ENCODE peak calls at places on chromosomes 12 and 14, in eight cellular contexts. One of them, this sample, is unnamed.

GRCh38 chr12:43113153-43113552 is 438.9 kb downstream of the ADAMTS20 start:
- DNase-seq in A549: no peak
- DNase-seq in kidney: no peak
- DNase-seq in heart right ventricle: no peak
- DNase-seq in AG10803: peak; percentile 29
- DNase-seq in uterus: peak; percentile 16
- DNase-seq in astrocyte of the spinal cord: peak; percentile 46
- DNase-seq in retinal pigment epithelial cell: no peak
- DNase-seq in this sample: peak; percentile 68

GRCh38 chr12:125135906-125136305 is 70.7 kb downstream of the AACS start:
- DNase-seq in retinal pigment epithelial cell: no peak
- DNase-seq in heart right ventricle: no peak
- DNase-seq in kidney: no peak
- DNase-seq in astrocyte of the spinal cord: no peak
- DNase-seq in uterus: no peak
- DNase-seq in AG10803: no peak
- DNase-seq in A549: no peak
- DNase-seq in this sample: no peak

GRCh38 chr12:27284751-27285150 is 40.7 kb downstream of the STK38L start:
- DNase-seq in kidney: no peak
- DNase-seq in A549: peak; percentile 21
- DNase-seq in AG10803: peak; percentile 66
- DNase-seq in uterus: no peak
- DNase-seq in astrocyte of the spinal cord: peak; percentile 85
- DNase-seq in heart right ventricle: peak; percentile 19
- DNase-seq in retinal pigment epithelial cell: no peak
- DNase-seq in this sample: peak; percentile 67

GRCh38 chr14:100131181-100131580 is 28.3 kb downstream of the DEGS2 start:
- DNase-seq in astrocyte of the spinal cord: no peak
- DNase-seq in heart right ventricle: no peak
- DNase-seq in A549: no peak
- DNase-seq in AG10803: no peak
- DNase-seq in uterus: no peak
- DNase-seq in kidney: no peak
- DNase-seq in retinal pigment epithelial cell: no peak
- DNase-seq in this sample: no peak

GRCh38 chr12:89156862-89157262 is 195.4 kb downstream of the DUSP6 start:
- DNase-seq in A549: no peak
- DNase-seq in kidney: no peak
- DNase-seq in AG10803: peak; percentile 87
- DNase-seq in retinal pigment epithelial cell: no peak
- DNase-seq in uterus: no peak
- DNase-seq in heart right ventricle: no peak
- DNase-seq in astrocyte of the spinal cord: peak; percentile 14
- DNase-seq in this sample: peak; percentile 59

GRCh38 chr14:36784541-36784940 is 122.9 kb downstream of the PAX9 start:
- DNase-seq in uterus: no peak
- DNase-seq in AG10803: no peak
- DNase-seq in kidney: no peak
- DNase-seq in retinal pigment epithelial cell: no peak
- DNase-seq in A549: no peak
- DNase-seq in astrocyte of the spinal cord: no peak
- DNase-seq in heart right ventricle: no peak
- DNase-seq in this sample: no peak

GRCh38 chr14:91068642-91069041 is 8.2 kb upstream of the RPS6KA5 start:
- DNase-seq in AG10803: peak; percentile 20
- DNase-seq in astrocyte of the spinal cord: peak; percentile 26
- DNase-seq in uterus: no peak
- DNase-seq in retinal pigment epithelial cell: no peak
- DNase-seq in heart right ventricle: no peak
- DNase-seq in kidney: no peak
- DNase-seq in A549: no peak
- DNase-seq in this sample: peak; percentile 32

GRCh38 chr12:16165506-16165905 is 112.0 kb downstream of the SLC15A5 start:
- DNase-seq in astrocyte of the spinal cord: peak; percentile 55
- DNase-seq in uterus: peak; percentile 28
- DNase-seq in retinal pigment epithelial cell: no peak
- DNase-seq in kidney: no peak
- DNase-seq in A549: peak; percentile 58
- DNase-seq in AG10803: peak; percentile 48
- DNase-seq in heart right ventricle: peak; percentile 11
- DNase-seq in this sample: peak; percentile 75

GRCh38 chr12:67147447-67147846 is 121.7 kb upstream of the CAND1 start:
- DNase-seq in heart right ventricle: no peak
- DNase-seq in retinal pigment epithelial cell: no peak
- DNase-seq in kidney: no peak
- DNase-seq in A549: no peak
- DNase-seq in AG10803: no peak
- DNase-seq in astrocyte of the spinal cord: no peak
- DNase-seq in uterus: no peak
- DNase-seq in this sample: no peak

GRCh38 chr14:73719791-73720190 is 5.6 kb upstream of the PNMA1 start:
- DNase-seq in uterus: no peak
- DNase-seq in kidney: no peak
- DNase-seq in retinal pigment epithelial cell: no peak
- DNase-seq in astrocyte of the spinal cord: no peak
- DNase-seq in AG10803: no peak
- DNase-seq in heart right ventricle: no peak
- DNase-seq in A549: no peak
- DNase-seq in this sample: no peak

GRCh38 chr14:72677664-72678063 is 216.2 kb downstream of the DPF3 start:
- DNase-seq in astrocyte of the spinal cord: peak; percentile 30
- DNase-seq in heart right ventricle: no peak
- DNase-seq in uterus: no peak
- DNase-seq in retinal pigment epithelial cell: no peak
- DNase-seq in A549: no peak
- DNase-seq in kidney: no peak
- DNase-seq in AG10803: no peak
- DNase-seq in this sample: no peak

GRCh38 chr14:72679591-72680151 is 214.2 kb downstream of the DPF3 start:
- DNase-seq in kidney: no peak
- DNase-seq in heart right ventricle: no peak
- DNase-seq in A549: no peak
- DNase-seq in astrocyte of the spinal cord: peak; percentile 25
- DNase-seq in retinal pigment epithelial cell: no peak
- DNase-seq in uterus: no peak
- DNase-seq in AG10803: no peak
- DNase-seq in this sample: no peak

GRCh38 chr14:72680853-72681640 is 212.9 kb downstream of the DPF3 start:
- DNase-seq in AG10803: no peak
- DNase-seq in kidney: no peak
- DNase-seq in astrocyte of the spinal cord: peak; percentile 26
- DNase-seq in A549: no peak
- DNase-seq in heart right ventricle: no peak
- DNase-seq in retinal pigment epithelial cell: no peak
- DNase-seq in uterus: no peak
- DNase-seq in this sample: no peak

GRCh38 chr14:72679106-72679505 is 214.8 kb downstream of the DPF3 start:
- DNase-seq in heart right ventricle: peak; percentile 40
- DNase-seq in kidney: no peak
- DNase-seq in A549: no peak
- DNase-seq in astrocyte of the spinal cord: peak; percentile 54
- DNase-seq in retinal pigment epithelial cell: no peak
- DNase-seq in uterus: no peak
- DNase-seq in AG10803: peak; percentile 42
- DNase-seq in this sample: peak; percentile 47

DNA sequence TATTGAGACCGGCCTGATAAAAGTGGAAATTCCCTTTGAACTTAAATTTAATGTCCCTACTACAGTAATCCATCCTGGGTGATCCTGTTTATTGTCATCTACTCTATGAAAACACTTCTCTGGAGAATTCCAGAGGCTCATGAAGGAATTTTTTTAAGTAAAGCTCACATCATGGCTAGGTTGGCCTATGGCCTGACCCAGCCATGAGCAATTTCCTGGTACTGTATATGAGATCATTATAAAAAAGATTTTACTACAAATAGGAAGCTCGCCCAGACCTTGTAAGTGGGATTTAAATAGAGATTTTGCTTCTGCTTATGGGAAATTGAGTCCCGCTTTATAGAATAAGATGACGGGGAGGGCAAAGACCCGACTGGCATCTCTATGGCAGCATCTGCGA is 215.5 kb downstream of the DPF3 start:
- DNase-seq in kidney: no peak
- DNase-seq in uterus: no peak
- DNase-seq in astrocyte of the spinal cord: peak; percentile 81
- DNase-seq in retinal pigment epithelial cell: no peak
- DNase-seq in AG10803: peak; percentile 58
- DNase-seq in A549: no peak
- DNase-seq in heart right ventricle: no peak
- DNase-seq in this sample: peak; percentile 68
- TF ChIP-seq CTCF in kidney: no peak
- TF ChIP-seq CTCF in uterus: no peak
- TF ChIP-seq CTCF in astrocyte of the spinal cord: no peak
- TF ChIP-seq CTCF in retinal pigment epithelial cell: no peak
- TF ChIP-seq CTCF in AG10803: no peak
- TF ChIP-seq CTCF in A549: no peak
- TF ChIP-seq CTCF in heart right ventricle: no peak
- TF ChIP-seq CTCF in this sample: no peak

GRCh38 chr14:94485944-94486841 is 10.2 kb upstream of the SERPINA9 start:
- DNase-seq in kidney: no peak
- DNase-seq in retinal pigment epithelial cell: no peak
- DNase-seq in A549: peak; percentile 37
- DNase-seq in astrocyte of the spinal cord: peak; percentile 50
- DNase-seq in AG10803: peak; percentile 66
- DNase-seq in heart right ventricle: peak; percentile 11
- DNase-seq in uterus: peak; percentile 42
- DNase-seq in this sample: peak; percentile 54

GRCh38 chr14:94489336-94489735 is 13.3 kb upstream of the SERPINA9 start:
- DNase-seq in heart right ventricle: no peak
- DNase-seq in AG10803: no peak
- DNase-seq in kidney: no peak
- DNase-seq in retinal pigment epithelial cell: no peak
- DNase-seq in A549: no peak
- DNase-seq in astrocyte of the spinal cord: no peak
- DNase-seq in uterus: no peak
- DNase-seq in this sample: no peak

GRCh38 chr14:94483729-94484275 is 7.8 kb upstream of the SERPINA9 start:
- DNase-seq in AG10803: peak; percentile 23
- DNase-seq in heart right ventricle: no peak
- DNase-seq in uterus: no peak
- DNase-seq in kidney: no peak
- DNase-seq in A549: no peak
- DNase-seq in retinal pigment epithelial cell: no peak
- DNase-seq in astrocyte of the spinal cord: no peak
- DNase-seq in this sample: no peak

GRCh38 chr14:94484476-94484875 is 8.5 kb upstream of the SERPINA9 start:
- DNase-seq in astrocyte of the spinal cord: no peak
- DNase-seq in heart right ventricle: no peak
- DNase-seq in kidney: no peak
- DNase-seq in A549: no peak
- DNase-seq in uterus: no peak
- DNase-seq in AG10803: no peak
- DNase-seq in retinal pigment epithelial cell: no peak
- DNase-seq in this sample: no peak

DNA sequence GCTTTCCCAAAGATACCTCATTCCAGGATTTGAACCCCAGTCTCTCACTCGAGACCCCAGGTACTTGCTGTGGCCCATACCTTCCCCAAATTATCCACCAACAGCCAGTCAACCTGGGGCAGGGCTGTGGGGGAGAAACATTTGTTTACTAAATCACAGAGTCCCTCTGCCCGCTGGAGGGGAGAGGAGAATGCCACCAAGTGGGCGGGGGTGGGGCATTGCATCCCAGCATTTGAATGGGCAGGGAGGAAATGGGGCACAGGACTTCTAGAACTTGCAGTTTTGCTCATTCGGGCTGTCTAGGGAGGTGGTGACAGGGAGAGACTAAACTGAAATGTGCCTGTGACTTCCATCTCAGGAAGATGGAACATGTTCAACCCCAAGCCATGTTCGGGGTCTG is 10.9 kb upstream of the SERPINA9 start:
- DNase-seq in kidney: no peak
- DNase-seq in heart right ventricle: no peak
- DNase-seq in retinal pigment epithelial cell: no peak
- DNase-seq in uterus: no peak
- DNase-seq in A549: no peak
- DNase-seq in astrocyte of the spinal cord: no peak
- DNase-seq in AG10803: no peak
- DNase-seq in this sample: no peak
- TF ChIP-seq CTCF in kidney: no peak
- TF ChIP-seq CTCF in heart right ventricle: no peak
- TF ChIP-seq CTCF in retinal pigment epithelial cell: no peak
- TF ChIP-seq CTCF in uterus: no peak
- TF ChIP-seq CTCF in A549: no peak
- TF ChIP-seq CTCF in astrocyte of the spinal cord: no peak
- TF ChIP-seq CTCF in AG10803: no peak
- TF ChIP-seq CTCF in this sample: no peak

DNA sequence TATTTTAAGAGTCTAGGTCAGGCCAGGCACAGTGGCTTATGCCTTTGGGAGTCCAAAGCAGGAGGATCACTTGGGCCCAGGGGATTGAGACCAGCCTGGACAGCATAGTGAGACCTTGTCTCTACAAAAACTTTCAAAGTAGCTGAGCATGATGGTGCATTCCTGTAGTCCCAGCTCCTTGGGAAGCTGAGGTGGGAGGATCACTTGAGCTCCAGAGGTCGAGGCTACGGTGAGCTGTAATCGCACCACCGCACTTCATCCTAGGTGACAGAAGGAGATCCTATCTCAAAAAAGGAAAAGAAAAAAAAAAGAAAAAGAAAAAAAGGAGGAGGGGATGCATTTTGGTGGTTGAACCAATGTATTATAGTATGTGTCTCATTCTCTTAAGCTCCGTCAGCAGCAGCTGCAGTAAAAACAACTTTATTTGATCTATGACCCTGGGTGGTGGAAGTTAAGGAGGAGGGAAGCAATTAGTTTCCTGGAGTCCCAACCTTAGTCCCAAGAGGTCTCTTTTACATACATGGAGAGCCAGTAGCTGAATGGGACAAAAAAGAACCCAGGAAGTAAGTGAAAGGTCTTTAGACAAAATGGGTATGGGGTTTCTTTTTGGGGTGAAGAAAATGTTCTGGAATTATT is 26.7 kb upstream of the APOF start:
- DNase-seq in heart right ventricle: no peak
- DNase-seq in uterus: no peak
- DNase-seq in A549: no peak
- DNase-seq in retinal pigment epithelial cell: no peak
- DNase-seq in astrocyte of the spinal cord: no peak
- DNase-seq in AG10803: no peak
- DNase-seq in kidney: no peak
- DNase-seq in this sample: no peak
- TF ChIP-seq CTCF in heart right ventricle: no peak
- TF ChIP-seq CTCF in uterus: no peak
- TF ChIP-seq CTCF in A549: no peak
- TF ChIP-seq CTCF in retinal pigment epithelial cell: no peak
- TF ChIP-seq CTCF in astrocyte of the spinal cord: no peak
- TF ChIP-seq CTCF in AG10803: no peak
- TF ChIP-seq CTCF in kidney: no peak
- TF ChIP-seq CTCF in this sample: no peak

GRCh38 chr14:85764809-85765208 is 234.9 kb downstream of the FLRT2 start:
- DNase-seq in heart right ventricle: no peak
- DNase-seq in retinal pigment epithelial cell: no peak
- DNase-seq in uterus: peak; percentile 14
- DNase-seq in kidney: no peak
- DNase-seq in A549: no peak
- DNase-seq in AG10803: no peak
- DNase-seq in astrocyte of the spinal cord: peak; percentile 25
- DNase-seq in this sample: peak; percentile 10

GRCh38 chr14:85766295-85766694 is 236.4 kb downstream of the FLRT2 start:
- DNase-seq in kidney: no peak
- DNase-seq in AG10803: no peak
- DNase-seq in astrocyte of the spinal cord: no peak
- DNase-seq in heart right ventricle: no peak
- DNase-seq in retinal pigment epithelial cell: no peak
- DNase-seq in A549: no peak
- DNase-seq in uterus: no peak
- DNase-seq in this sample: no peak

GRCh38 chr14:85762523-85762922 is 232.6 kb downstream of the FLRT2 start:
- DNase-seq in kidney: no peak
- DNase-seq in heart right ventricle: no peak
- DNase-seq in astrocyte of the spinal cord: no peak
- DNase-seq in retinal pigment epithelial cell: no peak
- DNase-seq in uterus: no peak
- DNase-seq in AG10803: no peak
- DNase-seq in A549: no peak
- DNase-seq in this sample: no peak
- TF ChIP-seq CTCF in kidney: no peak
- TF ChIP-seq CTCF in heart right ventricle: no peak
- TF ChIP-seq CTCF in astrocyte of the spinal cord: no peak
- TF ChIP-seq CTCF in retinal pigment epithelial cell: no peak
- TF ChIP-seq CTCF in uterus: no peak
- TF ChIP-seq CTCF in AG10803: no peak
- TF ChIP-seq CTCF in A549: no peak
- TF ChIP-seq CTCF in this sample: no peak

This sample was measured in fibroblast of the aortic adventitia.